ENCODE peak calls at places on chromosomes 3 and 15, in ten cellular contexts. One of them, this sample, is unnamed.
A peak's percentile ranks its signal among the peaks of the same experiment; 100 is the strongest.

GRCh38 chr3:176566757-176567156 is 630.5 kb downstream of the TBL1XR1 start:
- DNase-seq in astrocyte of the spinal cord: no peak
- DNase-seq in IMR-90: no peak
- DNase-seq in fibroblast of villous mesenchyme: no peak
- DNase-seq in fibroblast of mammary gland: no peak
- DNase-seq in mammary epithelial cell: no peak
- DNase-seq in heart left ventricle: no peak
- DNase-seq in MM.1S: no peak
- DNase-seq in cardiac fibroblast: no peak
- DNase-seq in Peyer's patch: no peak
- DNase-seq in this sample: no peak

GRCh38 chr3:174440350-174440716 is 418.8 kb upstream of the NAALADL2 start:
- DNase-seq in astrocyte of the spinal cord: peak; percentile 86
- DNase-seq in IMR-90: peak; percentile 70
- DNase-seq in fibroblast of villous mesenchyme: peak; percentile 72
- DNase-seq in fibroblast of mammary gland: peak; percentile 73
- DNase-seq in mammary epithelial cell: no peak
- DNase-seq in heart left ventricle: peak; percentile 21
- DNase-seq in MM.1S: no peak
- DNase-seq in cardiac fibroblast: peak; percentile 82
- DNase-seq in Peyer's patch: no peak
- DNase-seq in this sample: peak; percentile 67

GRCh38 chr15:97177135-97177704 is 783.3 kb upstream of the ARRDC4 start:
- DNase-seq in astrocyte of the spinal cord: peak; percentile 4
- DNase-seq in IMR-90: no peak
- DNase-seq in fibroblast of villous mesenchyme: peak; percentile 1
- DNase-seq in fibroblast of mammary gland: no peak
- DNase-seq in mammary epithelial cell: no peak
- DNase-seq in heart left ventricle: no peak
- DNase-seq in MM.1S: no peak
- DNase-seq in cardiac fibroblast: no peak
- DNase-seq in Peyer's patch: no peak
- DNase-seq in this sample: no peak

GRCh38 chr15:27222479-27222878 is 251.5 kb downstream of the GABRG3 start:
- DNase-seq in astrocyte of the spinal cord: peak; percentile 61
- DNase-seq in IMR-90: no peak
- DNase-seq in fibroblast of villous mesenchyme: peak; percentile 1
- DNase-seq in fibroblast of mammary gland: peak; percentile 54
- DNase-seq in mammary epithelial cell: no peak
- DNase-seq in heart left ventricle: no peak
- DNase-seq in MM.1S: no peak
- DNase-seq in cardiac fibroblast: peak; percentile 5
- DNase-seq in Peyer's patch: no peak
- DNase-seq in this sample: no peak

GRCh38 chr15:59313703-59314332 is 58.9 kb downstream of the MYO1E start:
- DNase-seq in astrocyte of the spinal cord: peak; percentile 73
- DNase-seq in IMR-90: peak; percentile 47
- DNase-seq in fibroblast of villous mesenchyme: no peak
- DNase-seq in fibroblast of mammary gland: peak; percentile 81
- DNase-seq in mammary epithelial cell: peak; percentile 92
- DNase-seq in heart left ventricle: peak; percentile 62
- DNase-seq in MM.1S: no peak
- DNase-seq in cardiac fibroblast: no peak
- DNase-seq in Peyer's patch: peak; percentile 35
- DNase-seq in this sample: no peak

GRCh38 chr3:13850161-13850945 is 29.5 kb downstream of the WNT7A start:
- DNase-seq in astrocyte of the spinal cord: no peak
- DNase-seq in IMR-90: no peak
- DNase-seq in fibroblast of villous mesenchyme: no peak
- DNase-seq in fibroblast of mammary gland: no peak
- DNase-seq in mammary epithelial cell: peak; percentile 94
- DNase-seq in heart left ventricle: no peak
- DNase-seq in MM.1S: no peak
- DNase-seq in cardiac fibroblast: no peak
- DNase-seq in Peyer's patch: no peak
- DNase-seq in this sample: no peak

GRCh38 chr3:42702066-42702951 is at the start of gene HHATL:
- DNase-seq in astrocyte of the spinal cord: no peak
- DNase-seq in IMR-90: no peak
- DNase-seq in fibroblast of villous mesenchyme: no peak
- DNase-seq in fibroblast of mammary gland: no peak
- DNase-seq in mammary epithelial cell: no peak
- DNase-seq in heart left ventricle: peak; percentile 80
- DNase-seq in MM.1S: no peak
- DNase-seq in cardiac fibroblast: no peak
- DNase-seq in Peyer's patch: no peak
- DNase-seq in this sample: no peak

GRCh38 chr3:64667138-64667537 is 20.7 kb downstream of the ADAMTS9 start:
- DNase-seq in astrocyte of the spinal cord: no peak
- DNase-seq in IMR-90: no peak
- DNase-seq in fibroblast of villous mesenchyme: peak; percentile 42
- DNase-seq in fibroblast of mammary gland: peak; percentile 40
- DNase-seq in mammary epithelial cell: peak; percentile 12
- DNase-seq in heart left ventricle: no peak
- DNase-seq in MM.1S: no peak
- DNase-seq in cardiac fibroblast: peak; percentile 42
- DNase-seq in Peyer's patch: no peak
- DNase-seq in this sample: no peak

GRCh38 chr15:29569533-29570092 is 252.7 kb downstream of the TJP1 start:
- DNase-seq in astrocyte of the spinal cord: no peak
- DNase-seq in IMR-90: no peak
- DNase-seq in fibroblast of villous mesenchyme: no peak
- DNase-seq in fibroblast of mammary gland: no peak
- DNase-seq in mammary epithelial cell: no peak
- DNase-seq in heart left ventricle: no peak
- DNase-seq in MM.1S: no peak
- DNase-seq in cardiac fibroblast: no peak
- DNase-seq in Peyer's patch: no peak
- DNase-seq in this sample: no peak

GRCh38 chr15:29568840-29569532 is 253.3 kb downstream of the TJP1 start:
- DNase-seq in astrocyte of the spinal cord: no peak
- DNase-seq in IMR-90: no peak
- DNase-seq in fibroblast of villous mesenchyme: no peak
- DNase-seq in fibroblast of mammary gland: no peak
- DNase-seq in mammary epithelial cell: peak; percentile 26
- DNase-seq in heart left ventricle: no peak
- DNase-seq in MM.1S: peak; percentile 44
- DNase-seq in cardiac fibroblast: peak; percentile 15
- DNase-seq in Peyer's patch: no peak
- DNase-seq in this sample: no peak

GRCh38 chr15:29570121-29570930 is 251.9 kb downstream of the TJP1 start:
- DNase-seq in astrocyte of the spinal cord: no peak
- DNase-seq in IMR-90: no peak
- DNase-seq in fibroblast of villous mesenchyme: no peak
- DNase-seq in fibroblast of mammary gland: no peak
- DNase-seq in mammary epithelial cell: no peak
- DNase-seq in heart left ventricle: no peak
- DNase-seq in MM.1S: peak; percentile 13
- DNase-seq in cardiac fibroblast: peak; percentile 10
- DNase-seq in Peyer's patch: no peak
- DNase-seq in this sample: no peak

GRCh38 chr15:29571728-29572454 is 250.4 kb downstream of the TJP1 start:
- DNase-seq in astrocyte of the spinal cord: peak; percentile 35
- DNase-seq in IMR-90: no peak
- DNase-seq in fibroblast of villous mesenchyme: no peak
- DNase-seq in fibroblast of mammary gland: no peak
- DNase-seq in mammary epithelial cell: no peak
- DNase-seq in heart left ventricle: no peak
- DNase-seq in MM.1S: no peak
- DNase-seq in cardiac fibroblast: peak; percentile 23
- DNase-seq in Peyer's patch: no peak
- DNase-seq in this sample: no peak

DNA sequence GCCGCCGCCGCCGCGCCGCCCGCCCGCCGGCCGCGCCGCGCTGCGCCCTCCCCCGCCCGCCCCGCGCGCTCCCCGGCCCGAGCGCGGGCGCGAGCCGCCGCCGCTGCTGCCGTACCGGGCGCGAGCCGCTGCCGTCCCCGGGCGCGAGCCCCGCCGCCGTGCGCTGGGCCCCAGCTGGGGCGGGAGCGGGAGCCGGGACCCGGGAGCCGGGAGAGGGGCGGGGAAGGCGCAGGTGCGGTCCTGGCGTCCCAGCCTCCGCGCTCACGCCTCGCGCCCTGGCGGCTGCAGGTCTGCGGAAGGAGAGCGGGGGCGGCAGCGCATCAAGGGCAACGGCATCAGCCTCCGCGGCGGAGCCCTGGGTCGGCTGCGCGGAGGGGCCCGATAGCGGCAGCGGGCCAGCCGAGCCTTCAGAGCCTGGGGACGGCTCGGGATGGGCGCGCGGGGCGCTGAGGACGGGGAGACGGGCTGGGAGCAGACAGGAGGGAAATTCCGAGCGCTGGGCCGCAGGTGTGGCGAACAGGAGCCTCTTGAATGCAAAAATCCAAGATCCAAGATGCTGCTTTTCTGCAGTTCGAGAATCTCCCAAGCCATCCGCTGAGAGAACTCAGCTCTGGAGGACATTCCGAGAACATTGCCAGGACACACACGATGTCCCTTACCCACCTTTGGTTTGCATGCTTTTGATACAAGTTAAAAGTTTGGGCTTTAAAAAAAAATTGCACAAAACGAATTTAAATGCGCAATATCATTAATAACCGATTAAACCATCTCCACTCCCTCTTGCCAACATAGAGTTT is 251.1 kb downstream of the TJP1 start:
- DNase-seq in astrocyte of the spinal cord: no peak
- DNase-seq in IMR-90: no peak
- DNase-seq in fibroblast of villous mesenchyme: peak; percentile 10
- DNase-seq in fibroblast of mammary gland: no peak
- DNase-seq in mammary epithelial cell: peak; percentile 27
- DNase-seq in heart left ventricle: no peak
- DNase-seq in MM.1S: peak; percentile 58
- DNase-seq in cardiac fibroblast: peak; percentile 9
- DNase-seq in Peyer's patch: no peak
- DNase-seq in this sample: no peak
- H3K4me3 ChIP-seq in astrocyte of the spinal cord: no peak overlapping the region
- H3K4me3 ChIP-seq in IMR-90: peak overlapping the region; percentile 13
- H3K4me3 ChIP-seq in fibroblast of villous mesenchyme: no peak overlapping the region
- H3K4me3 ChIP-seq in fibroblast of mammary gland: no peak overlapping the region
- H3K4me3 ChIP-seq in mammary epithelial cell: no peak overlapping the region
- H3K4me3 ChIP-seq in heart left ventricle: peak overlapping the region; percentile 52
- H3K4me3 ChIP-seq in MM.1S: peak overlapping the region; percentile 59
- H3K4me3 ChIP-seq in cardiac fibroblast: no peak overlapping the region
- H3K4me3 ChIP-seq in Peyer's patch: peak overlapping the region; percentile 52
- H3K4me3 ChIP-seq in this sample: no peak overlapping the region

DNA sequence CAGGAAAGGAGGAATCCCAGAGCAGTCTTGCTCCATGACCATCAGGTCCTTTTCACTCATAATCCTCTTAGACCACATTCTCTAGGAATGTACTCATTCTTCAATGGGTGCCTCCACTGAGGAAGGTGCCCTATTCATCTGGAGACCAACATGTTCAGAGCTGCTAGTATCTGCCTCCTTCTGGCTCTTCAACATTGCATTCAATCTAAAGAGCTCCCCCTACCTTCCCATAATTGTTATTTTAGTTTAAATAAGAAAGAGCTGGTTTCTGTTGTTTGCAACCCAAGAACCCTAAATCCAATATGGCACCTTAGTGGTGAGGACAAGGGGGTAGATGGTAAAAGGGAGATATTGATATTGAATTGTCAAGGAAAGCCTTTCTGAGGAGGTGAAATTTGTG is 67.6 kb downstream of the SCN11A start:
- DNase-seq in astrocyte of the spinal cord: no peak
- DNase-seq in IMR-90: no peak
- DNase-seq in fibroblast of villous mesenchyme: no peak
- DNase-seq in fibroblast of mammary gland: no peak
- DNase-seq in mammary epithelial cell: peak; percentile 9
- DNase-seq in heart left ventricle: no peak
- DNase-seq in MM.1S: no peak
- DNase-seq in cardiac fibroblast: no peak
- DNase-seq in Peyer's patch: no peak
- DNase-seq in this sample: no peak
- TF ChIP-seq CTCF in astrocyte of the spinal cord: peak; percentile 2
- TF ChIP-seq CTCF in IMR-90: no peak
- TF ChIP-seq CTCF in fibroblast of villous mesenchyme: peak; percentile 10
- TF ChIP-seq CTCF in fibroblast of mammary gland: peak; percentile 16
- TF ChIP-seq CTCF in mammary epithelial cell: peak; percentile 6
- TF ChIP-seq CTCF in heart left ventricle: no peak
- TF ChIP-seq CTCF in MM.1S: no peak
- TF ChIP-seq CTCF in cardiac fibroblast: no peak
- TF ChIP-seq CTCF in Peyer's patch: no peak
- TF ChIP-seq CTCF in this sample: no peak

GRCh38 chr15:62485170-62485720 is 320.2 kb upstream of the C2CD4B start:
- DNase-seq in astrocyte of the spinal cord: no peak
- DNase-seq in IMR-90: no peak
- DNase-seq in fibroblast of villous mesenchyme: no peak
- DNase-seq in fibroblast of mammary gland: no peak
- DNase-seq in mammary epithelial cell: no peak
- DNase-seq in heart left ventricle: no peak
- DNase-seq in MM.1S: no peak
- DNase-seq in cardiac fibroblast: no peak
- DNase-seq in Peyer's patch: no peak
- DNase-seq in this sample: no peak

GRCh38 chr15:62486041-62486440 is 321.0 kb upstream of the C2CD4B start:
- DNase-seq in astrocyte of the spinal cord: no peak
- DNase-seq in IMR-90: no peak
- DNase-seq in fibroblast of villous mesenchyme: no peak
- DNase-seq in fibroblast of mammary gland: no peak
- DNase-seq in mammary epithelial cell: no peak
- DNase-seq in heart left ventricle: no peak
- DNase-seq in MM.1S: no peak
- DNase-seq in cardiac fibroblast: peak; percentile 46
- DNase-seq in Peyer's patch: no peak
- DNase-seq in this sample: peak; percentile 20

GRCh38 chr15:62477929-62478328 is 312.8 kb upstream of the C2CD4B start:
- DNase-seq in astrocyte of the spinal cord: no peak
- DNase-seq in IMR-90: no peak
- DNase-seq in fibroblast of villous mesenchyme: no peak
- DNase-seq in fibroblast of mammary gland: no peak
- DNase-seq in mammary epithelial cell: no peak
- DNase-seq in heart left ventricle: no peak
- DNase-seq in MM.1S: no peak
- DNase-seq in cardiac fibroblast: no peak
- DNase-seq in Peyer's patch: no peak
- DNase-seq in this sample: no peak

GRCh38 chr15:62483817-62484216 is 318.7 kb upstream of the C2CD4B start:
- DNase-seq in astrocyte of the spinal cord: no peak
- DNase-seq in IMR-90: peak; percentile 21
- DNase-seq in fibroblast of villous mesenchyme: peak; percentile 83
- DNase-seq in fibroblast of mammary gland: peak; percentile 72
- DNase-seq in mammary epithelial cell: no peak
- DNase-seq in heart left ventricle: peak; percentile 35
- DNase-seq in MM.1S: no peak
- DNase-seq in cardiac fibroblast: peak; percentile 70
- DNase-seq in Peyer's patch: no peak
- DNase-seq in this sample: no peak

GRCh38 chr15:62482715-62483429 is 317.8 kb upstream of the C2CD4B start:
- DNase-seq in astrocyte of the spinal cord: no peak
- DNase-seq in IMR-90: peak; percentile 65
- DNase-seq in fibroblast of villous mesenchyme: no peak
- DNase-seq in fibroblast of mammary gland: no peak
- DNase-seq in mammary epithelial cell: peak; percentile 35
- DNase-seq in heart left ventricle: no peak
- DNase-seq in MM.1S: peak; percentile 8
- DNase-seq in cardiac fibroblast: peak; percentile 40
- DNase-seq in Peyer's patch: no peak
- DNase-seq in this sample: peak; percentile 11
- H3K4me3 ChIP-seq in astrocyte of the spinal cord: no peak overlapping the region
- H3K4me3 ChIP-seq in IMR-90: no peak overlapping the region
- H3K4me3 ChIP-seq in fibroblast of villous mesenchyme: no peak overlapping the region
- H3K4me3 ChIP-seq in fibroblast of mammary gland: no peak overlapping the region
- H3K4me3 ChIP-seq in mammary epithelial cell: no peak overlapping the region
- H3K4me3 ChIP-seq in heart left ventricle: no peak overlapping the region
- H3K4me3 ChIP-seq in MM.1S: no peak overlapping the region
- H3K4me3 ChIP-seq in cardiac fibroblast: no peak overlapping the region
- H3K4me3 ChIP-seq in Peyer's patch: no peak overlapping the region
- H3K4me3 ChIP-seq in this sample: no peak overlapping the region

GRCh38 chr3:147843331-147843730 is 434.2 kb downstream of the ZIC1 start:
- DNase-seq in astrocyte of the spinal cord: no peak
- DNase-seq in IMR-90: peak; percentile 1
- DNase-seq in fibroblast of villous mesenchyme: no peak
- DNase-seq in fibroblast of mammary gland: peak; percentile 37
- DNase-seq in mammary epithelial cell: peak; percentile 8
- DNase-seq in heart left ventricle: no peak
- DNase-seq in MM.1S: no peak
- DNase-seq in cardiac fibroblast: no peak
- DNase-seq in Peyer's patch: no peak
- DNase-seq in this sample: no peak

DNA sequence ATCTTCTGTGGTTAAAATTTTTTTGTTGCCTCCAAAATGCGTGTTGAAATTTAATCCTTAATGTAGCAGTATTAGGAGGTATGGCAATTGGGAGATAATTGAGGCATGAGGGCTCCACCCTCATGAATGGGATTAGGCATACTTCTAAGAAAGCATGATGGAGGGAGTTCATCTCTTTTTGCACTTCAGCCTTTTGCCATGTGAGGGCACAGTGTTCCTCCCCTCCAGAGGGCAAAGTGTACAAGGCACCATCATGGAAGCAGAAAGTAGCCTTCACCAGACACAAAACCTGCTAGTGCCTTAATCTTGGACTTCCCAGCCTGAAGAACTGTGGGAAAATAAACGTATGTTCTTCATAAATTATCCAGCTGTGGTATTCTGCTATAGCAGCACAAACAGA is 429.5 kb downstream of the ZIC1 start:
- DNase-seq in astrocyte of the spinal cord: no peak
- DNase-seq in IMR-90: peak; percentile 24
- DNase-seq in fibroblast of villous mesenchyme: no peak
- DNase-seq in fibroblast of mammary gland: peak; percentile 28
- DNase-seq in mammary epithelial cell: peak; percentile 18
- DNase-seq in heart left ventricle: no peak
- DNase-seq in MM.1S: no peak
- DNase-seq in cardiac fibroblast: peak; percentile 41
- DNase-seq in Peyer's patch: no peak
- DNase-seq in this sample: no peak
- TF ChIP-seq CTCF in astrocyte of the spinal cord: peak; percentile 18
- TF ChIP-seq CTCF in IMR-90: peak; percentile 37
- TF ChIP-seq CTCF in fibroblast of villous mesenchyme: no peak
- TF ChIP-seq CTCF in fibroblast of mammary gland: peak; percentile 46
- TF ChIP-seq CTCF in mammary epithelial cell: peak; percentile 25
- TF ChIP-seq CTCF in heart left ventricle: no peak
- TF ChIP-seq CTCF in MM.1S: no peak
- TF ChIP-seq CTCF in cardiac fibroblast: no peak
- TF ChIP-seq CTCF in Peyer's patch: no peak
- TF ChIP-seq CTCF in this sample: peak; percentile 27